ENCODE peak calls at places on chromosomes 4 and X, in four cellular contexts. V is activated CD8-positive, alpha-beta T cell treated with anti-CD3 and anti-CD28 coated beads for 36 hours; S is cardiac muscle cell; R is astrocyte. N is an unnamed sample.

GRCh38 chrX:10633722-10634121 is 13.3 kb upstream of the MID1 start:
- DNase-seq in V (no peak), S (no peak), R (peak), N (no peak)

GRCh38 chr4:30839583-30840520 is 119.7 kb downstream of the PCDH7 start:
- DNase-seq in S (no peak), R (peak), V (no peak), N (no peak)

GRCh38 chr4:138728566-138728965 is 287.0 kb upstream of the NOCT start:
- DNase-seq in R (no peak), S (no peak), V (no peak), N (no peak)

GRCh38 chr4:86250006-86250405 is 109.8 kb downstream of the MAPK10 start:
- DNase-seq in S (no peak), V (no peak), R (peak), N (no peak)

GRCh38 chr4:182465114-182465513 is 221.9 kb downstream of the TENM3 start:
- DNase-seq in S (no peak), V (no peak), R (no peak), N (no peak)

GRCh38 chr4:137015759-137016409 is 516.4 kb downstream of the PCDH18 start:
- DNase-seq in R (peak), V (no peak), S (no peak), N (no peak)

GRCh38 chr4:153634737-153635353 is 49.2 kb upstream of the TLR2 start:
- DNase-seq in S (peak), R (no peak), V (no peak), N (no peak)

GRCh38 chrX:17813277-17813676 is 47.8 kb downstream of the RAI2 start:
- DNase-seq in S (no peak), R (no peak), V (no peak), N (no peak)

GRCh38 chr4:151236036-151236435 is 40.9 kb upstream of the PRSS48 start:
- DNase-seq in S (no peak), R (no peak), V (no peak), N (no peak)

GRCh38 chr4:30717208-30718020 is 2.8 kb upstream of the PCDH7 start:
- DNase-seq in V (peak), R (peak), S (peak), N (peak)

GRCh38 chr4:2087170-2087569 is 28.0 kb downstream of the NAT8L start:
- DNase-seq in R (no peak), V (no peak), S (no peak), N (no peak)

GRCh38 chrX:143437439-143437838 is 79.8 kb downstream of the SPANXN3 start:
- DNase-seq in V (no peak), S (peak), R (no peak), N (no peak)

GRCh38 chr4:123843137-123843536 is 446.5 kb downstream of the SPRY1 start:
- DNase-seq in V (no peak), S (no peak), R (no peak), N (no peak)

GRCh38 chr4:152290522-152290921 is 245.4 kb downstream of the FBXW7 start:
- DNase-seq in V (no peak), R (no peak), S (no peak), N (no peak)

GRCh38 chr4:86895692-86896488 is 3.7 kb upstream of the C4orf36 start:
- DNase-seq in R (peak), V (no peak), S (peak), N (peak)

GRCh38 chr4:20086768-20087167 is 164.9 kb upstream of the SLIT2 start:
- DNase-seq in V (no peak), R (no peak), S (no peak), N (no peak)

GRCh38 chr4:127782025-127782274 is 172 bp upstream of the HSPA4L start:
- DNase-seq in V (peak), S (no peak), R (peak), N (peak)

GRCh38 chr4:7872264-7872771 is 67.3 kb downstream of the AFAP1 start:
- DNase-seq in V (no peak), R (peak), S (no peak), N (no peak)

GRCh38 chr4:90317785-90318184 is 190.6 kb downstream of the CCSER1 start:
- DNase-seq in V (no peak), S (no peak), R (peak), N (no peak)

GRCh38 chr4:70544279-70544870 is 26.0 kb downstream of the AMTN start:
- DNase-seq in V (no peak), S (peak), R (no peak), N (no peak)

GRCh38 chrX:140762061-140762460 is 52.5 kb downstream of the LINC00632 start:
- DNase-seq in R (peak), V (peak), S (peak), N (peak)

GRCh38 chrX:57286507-57287251 is at the start of gene FAAH2:
- DNase-seq in V (peak), R (no peak), S (peak), N (peak)

GRCh38 chrX:46216406-46216805 is 328.8 kb downstream of the ZNF674 start:
- DNase-seq in R (no peak), S (no peak), V (no peak), N (no peak)

GRCh38 chr4:8707045-8707781 is 114.6 kb downstream of the CPZ start:
- DNase-seq in S (no peak), V (no peak), R (no peak), N (no peak)

GRCh38 chrX:46180258-46180687 is 364.9 kb downstream of the ZNF674 start:
- DNase-seq in S (no peak), R (peak), V (peak), N (no peak)

GRCh38 chrX:150897371-150898319 is 823 bp downstream of the CD99L2 start:
- DNase-seq in V (peak), S (no peak), R (peak), N (no peak)

GRCh38 chr4:80335554-80336358 is at the start of gene CFAP299:
- DNase-seq in S (peak), V (peak), R (peak), N (peak)

GRCh38 chr4:8130346-8131066 is 28.1 kb downstream of the ABLIM2 start:
- DNase-seq in R (no peak), S (no peak), V (no peak), N (no peak)

GRCh38 chrX:135416546-135416945 is 5.2 kb upstream of the SMIM10L2A start:
- DNase-seq in S (no peak), V (no peak), R (no peak), N (no peak)

GRCh38 chrX:150060406-150060805 is 122.1 kb upstream of the EOLA2 start:
- DNase-seq in S (no peak), R (peak), V (no peak), N (no peak)

GRCh38 chr4:107153228-107153627 is 117.1 kb upstream of the DKK2 start:
- DNase-seq in V (no peak), R (no peak), S (peak), N (no peak)
- TF ChIP-seq CTCF in V (no peak), R (peak), S (peak), N (peak)

DNA sequence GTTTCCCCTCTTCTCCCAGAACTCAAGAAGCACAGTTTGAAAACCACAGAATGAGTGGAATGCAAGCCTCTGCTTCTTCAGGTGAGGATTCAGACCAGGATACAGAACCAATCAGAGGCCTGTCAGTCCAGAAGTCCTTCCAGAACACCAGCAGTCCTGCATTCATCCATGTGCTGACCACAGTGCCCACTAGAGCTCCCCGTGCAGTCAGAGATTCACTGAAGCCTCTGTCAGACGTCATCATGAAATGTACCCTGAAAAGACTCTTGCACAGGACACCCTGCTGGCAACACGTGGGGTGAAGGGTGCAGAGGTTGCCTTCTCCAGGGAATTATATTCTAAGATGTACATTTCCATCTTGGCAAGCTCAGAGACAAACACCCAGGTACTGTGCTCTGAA is 75.9 kb upstream of the LSM6 start:
- DNase-seq in R (no peak), S (no peak), V (no peak), N (no peak)
- TF ChIP-seq CTCF in R (no peak), S (no peak), V (no peak), N (no peak)

DNA sequence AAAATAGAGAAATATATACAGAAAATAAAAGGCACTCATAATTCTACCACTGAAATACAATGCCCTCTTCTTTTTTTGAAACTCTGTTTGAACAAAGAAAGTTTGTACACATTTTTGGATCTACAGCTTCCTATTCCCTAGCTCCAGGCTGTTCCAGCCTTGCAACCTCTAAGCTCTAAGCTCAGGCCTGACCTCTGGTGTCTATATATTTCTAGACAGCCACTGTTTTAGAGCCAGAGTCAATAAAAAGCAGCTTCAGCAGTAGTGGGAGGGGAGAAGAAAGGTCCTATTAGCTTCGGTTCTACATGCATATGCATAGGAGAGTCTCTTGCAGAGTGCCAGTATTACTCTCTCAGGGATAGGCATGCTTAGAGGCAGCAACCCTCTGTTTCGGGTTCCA is 39.7 kb downstream of the CLDN2 start:
- DNase-seq in R (no peak), V (no peak), S (peak), N (no peak)
- TF ChIP-seq CTCF in R (peak), V (no peak), S (peak), N (no peak)

GRCh38 chrX:39499996-39500395 is 597.8 kb downstream of the BCOR start:
- DNase-seq in R (peak), V (no peak), S (no peak), N (no peak)
- TF ChIP-seq CTCF in R (no peak), V (no peak), S (no peak), N (no peak)

N was measured in GM13976.